ENCODE peak calls at places on chromosomes 2 and 18, in four cellular contexts. A is activated gamma-delta T cell treated with Interleukin-2 at 50 U/mL for 16 hours; Y is adipocyte; Q is stimulated activated CD4-positive, alpha-beta T cell treated with anti-CD3 and anti-CD28 coated beads, Interleukin-2, amount 100 ng/mL, for 48 hours. R is an unnamed sample.

GRCh38 chr2:66867038-66867380 is 432.1 kb downstream of the MEIS1 start:
- DNase-seq in Y (no peak), Q (no peak), A (no peak), R (no peak)

GRCh38 chr2:213246665-213247281 is 37.5 kb upstream of the SPAG16 start:
- DNase-seq in Y (peak; percentile 80), A (peak; percentile 64), Q (peak; percentile 57), R (peak; percentile 27)

GRCh38 chr18:4412286-4412685 is 42.8 kb downstream of the DLGAP1 start:
- DNase-seq in A (no peak), Q (no peak), Y (no peak), R (no peak)

GRCh38 chr2:84946204-84947009 is 24.6 kb upstream of the KCMF1 start:
- DNase-seq in Q (peak; percentile 66), A (peak; percentile 32), Y (peak; percentile 49), R (peak; percentile 81)

GRCh38 chr2:45680351-45680967 is 29.0 kb downstream of the PRKCE start:
- DNase-seq in Q (no peak), Y (no peak), A (no peak), R (no peak)

GRCh38 chr2:61834893-61835292 is 19.0 kb downstream of the FAM161A start:
- DNase-seq in Q (no peak), A (no peak), Y (no peak), R (no peak)

GRCh38 chr2:98293003-98293402 is 53.3 kb upstream of the CNGA3 start:
- DNase-seq in A (no peak), Y (no peak), Q (no peak), R (no peak)

GRCh38 chr2:144201126-144201525 is 318.8 kb downstream of the ZEB2 start:
- DNase-seq in Y (no peak), A (no peak), Q (no peak), R (no peak)

GRCh38 chr2:105243961-105244360 is 2.4 kb downstream of the GPR45 start:
- DNase-seq in Q (no peak), A (no peak), Y (peak; percentile 8), R (no peak)

GRCh38 chr2:106159867-106160785 is 34.0 kb downstream of the UXS1 start:
- DNase-seq in Q (peak; percentile 37), A (peak; percentile 58), Y (no peak), R (no peak)

GRCh38 chr2:124755386-124755785 is 730.3 kb downstream of the CNTNAP5 start:
- DNase-seq in Q (no peak), A (no peak), Y (no peak), R (no peak)

GRCh38 chr18:2847341-2848144 is 737 bp downstream of the EMILIN2 start:
- DNase-seq in Q (peak; percentile 7), A (no peak), Y (peak; percentile 48), R (peak; percentile 67)

GRCh38 chr18:27838230-27838629 is 338.7 kb downstream of the CDH2 start:
- DNase-seq in Q (no peak), A (no peak), Y (no peak), R (no peak)

R was measured in GM03348.